ENCODE peak calls at places on chromosome 11, in nine cellular contexts. J is HFF-Myc; R is NCI-H510A; U is iris pigment epithelial cell; X is H9; L is stimulated activated CD8-positive, alpha-beta memory T cell treated with anti-CD3 and anti-CD28 coated beads, Interleukin-15, amount 100 ng/mL, for 4 hours; W is testis; B is activated T-cell treated with anti-CD3 and anti-CD28 coated beads for 48 hours; S is amniotic stem cell. I is an unnamed sample.
A peak's percentile ranks its signal among the peaks of the same experiment; 100 is the strongest.

GRCh38 chr11:132535830-132536229 is 996.5 kb downstream of the OPCML start:
- DNase-seq in J (no peak), R (peak; percentile 69), U (no peak), X (no peak), L (no peak), W (no peak), B (no peak), S (no peak), I (no peak)

GRCh38 chr11:69086152-69086551 is 37.4 kb downstream of the TPCN2 start:
- DNase-seq in J (no peak), R (no peak), U (no peak), X (no peak), L (no peak), W (peak; percentile 53), B (no peak), S (no peak), I (no peak)

GRCh38 chr11:67998150-67999045 is 5.5 kb downstream of the UNC93B1 start:
- DNase-seq in J (no peak), R (no peak), U (no peak), X (peak; percentile 8), L (no peak), W (no peak), B (no peak), S (no peak), I (no peak)

GRCh38 chr11:27471588-27472397 is 797 bp downstream of the LGR4 start:
- DNase-seq in J (no peak), R (peak; percentile 10), U (no peak), X (peak; percentile 61), L (no peak), W (peak; percentile 32), B (peak; percentile 5), S (no peak), I (no peak)

GRCh38 chr11:74466916-74467885 is at the start of gene KCNE3:
- DNase-seq in J (no peak), R (no peak), U (peak; percentile 30), X (peak; percentile 63), L (no peak), W (peak; percentile 67), B (no peak), S (no peak), I (no peak)

GRCh38 chr11:124194696-124195418 is 11.7 kb downstream of the OR10D3 start:
- DNase-seq in J (peak; percentile 45), R (peak; percentile 27), U (peak; percentile 75), X (peak; percentile 57), L (no peak), W (peak; percentile 76), B (peak; percentile 5), S (peak; percentile 19), I (peak; percentile 7)

GRCh38 chr11:113693030-113693429 is 13.1 kb downstream of the TMPRSS5 start:
- DNase-seq in J (no peak), R (no peak), U (no peak), X (no peak), L (no peak), W (no peak), B (no peak), S (no peak), I (no peak)

GRCh38 chr11:94224078-94224477 is 80.3 kb upstream of the IZUMO1R start:
- DNase-seq in J (no peak), R (no peak), U (no peak), X (no peak), L (no peak), W (no peak), B (no peak), S (no peak), I (no peak)

GRCh38 chr11:2988996-2989395 is 3.1 kb downstream of the NAP1L4 start:
- DNase-seq in J (no peak), R (no peak), U (peak; percentile 42), X (no peak), L (no peak), W (no peak), B (no peak), S (no peak), I (no peak)

GRCh38 chr11:10975287-10975721 is 117.5 kb upstream of the ZBED5 start:
- DNase-seq in J (no peak), R (no peak), U (no peak), X (no peak), L (no peak), W (no peak), B (no peak), S (no peak), I (peak; percentile 3)

GRCh38 chr11:123061403-123062157 is at the start of gene HSPA8:
- DNase-seq in J (no peak), R (no peak), U (peak; percentile 79), X (peak; percentile 32), L (peak; percentile 55), W (peak; percentile 86), B (peak; percentile 59), S (peak; percentile 53), I (peak; percentile 56)

GRCh38 chr11:115860246-115860645 is 356.0 kb upstream of the CADM1 start:
- DNase-seq in J (no peak), R (no peak), U (no peak), X (no peak), L (no peak), W (no peak), B (no peak), S (no peak), I (peak; percentile 86)

GRCh38 chr11:124600924-124601323 is 10.3 kb upstream of the PANX3 start:
- DNase-seq in J (no peak), R (no peak), U (no peak), X (no peak), L (no peak), W (no peak), B (no peak), S (no peak), I (no peak)

GRCh38 chr11:60378359-60378758 is at the start of gene MS4A7:
- DNase-seq in J (no peak), R (no peak), U (no peak), X (no peak), L (no peak), W (peak; percentile 24), B (no peak), S (no peak), I (no peak)

GRCh38 chr11:20249313-20249873 is 89.1 kb upstream of the DBX1 start:
- DNase-seq in J (no peak), R (no peak), U (no peak), X (no peak), L (no peak), W (no peak), B (no peak), S (no peak), I (no peak)

GRCh38 chr11:78830277-78830676 is 255.6 kb upstream of the NARS2 start:
- DNase-seq in J (no peak), R (no peak), U (no peak), X (peak; percentile 46), L (no peak), W (no peak), B (no peak), S (no peak), I (no peak)

GRCh38 chr11:2265396-2265795 is 5.0 kb downstream of the ASCL2 start:
- DNase-seq in J (no peak), R (no peak), U (no peak), X (no peak), L (no peak), W (peak; percentile 17), B (peak; percentile 23), S (no peak), I (no peak)

GRCh38 chr11:116687458-116688201 is 85.2 kb downstream of the BUD13 start:
- DNase-seq in J (no peak), R (peak; percentile 47), U (no peak), X (peak; percentile 92), L (no peak), W (no peak), B (no peak), S (no peak), I (no peak)

GRCh38 chr11:44011797-44012196 is 36.0 kb upstream of the ACCSL start:
- DNase-seq in J (no peak), R (no peak), U (peak; percentile 26), X (no peak), L (no peak), W (peak; percentile 7), B (no peak), S (no peak), I (peak; percentile 60)

GRCh38 chr11:17762309-17762974 is 27.9 kb downstream of the KCNC1 start:
- DNase-seq in J (no peak), R (no peak), U (no peak), X (no peak), L (no peak), W (no peak), B (no peak), S (no peak), I (no peak)

GRCh38 chr11:65452806-65453490 is 30.4 kb downstream of the NEAT1 start:
- DNase-seq in J (peak; percentile 98), R (peak; percentile 68), U (peak; percentile 71), X (no peak), L (no peak), W (no peak), B (no peak), S (peak; percentile 67), I (peak; percentile 72)

GRCh38 chr11:120186799-120187591 is 23.8 kb upstream of the OAF start:
- DNase-seq in J (no peak), R (no peak), U (no peak), X (peak; percentile 19), L (no peak), W (no peak), B (no peak), S (no peak), I (peak; percentile 57)

GRCh38 chr11:93477684-93478234 is 65.4 kb downstream of the SMCO4 start:
- DNase-seq in J (no peak), R (no peak), U (peak; percentile 20), X (peak; percentile 67), L (no peak), W (no peak), B (no peak), S (no peak), I (no peak)

GRCh38 chr11:132451942-132452601 is 1080.2 kb downstream of the OPCML start:
- DNase-seq in J (no peak), R (no peak), U (no peak), X (no peak), L (no peak), W (no peak), B (no peak), S (no peak), I (peak; percentile 22)

I was measured in astrocyte.